ENCODE peak calls at places on chromosomes 16 and 17, in ten cellular contexts. R, V, Y, B, D, W, J, M, Z and K are unnamed samples.

GRCh38 chr17:32656851-32657250 is 170.1 kb downstream of the CDK5R1 start:
- DNase-seq in R (no peak), V (no peak), Y (no peak), B (no peak), D (no peak), W (no peak), J (no peak), M (no peak), Z (no peak), K (no peak)

GRCh38 chr17:7477392-7478275 is 1.8 kb downstream of the ZBTB4 start:
- DNase-seq in R (no peak), V (peak), Y (no peak), B (no peak), D (no peak), W (peak), J (no peak), M (peak), Z (peak), K (peak)

GRCh38 chr17:59494757-59495368 is 70.5 kb upstream of the DHX40 start:
- DNase-seq in R (no peak), V (no peak), Y (no peak), B (no peak), D (no peak), W (no peak), J (no peak), M (no peak), Z (no peak), K (no peak)

GRCh38 chr17:35345926-35346771 is 27.3 kb downstream of the SLFN11 start:
- DNase-seq in R (peak), V (peak), Y (no peak), B (peak), D (no peak), W (peak), J (peak), M (no peak), Z (peak), K (peak)

GRCh38 chr16:28495795-28496749 is 1.6 kb downstream of the APOBR start:
- DNase-seq in R (no peak), V (no peak), Y (no peak), B (no peak), D (no peak), W (no peak), J (no peak), M (no peak), Z (no peak), K (no peak)

GRCh38 chr17:32928527-32929287 is 754 bp downstream of the TMEM98 start:
- DNase-seq in R (no peak), V (no peak), Y (no peak), B (no peak), D (no peak), W (no peak), J (no peak), M (no peak), Z (no peak), K (no peak)

GRCh38 chr16:69922200-69922599 is 28.9 kb upstream of the CLEC18A start:
- DNase-seq in R (no peak), V (no peak), Y (no peak), B (no peak), D (no peak), W (no peak), J (no peak), M (no peak), Z (no peak), K (no peak)

GRCh38 chr16:57621521-57622268 is 6.7 kb upstream of the ADGRG1 start:
- DNase-seq in R (peak), V (no peak), Y (no peak), B (peak), D (no peak), W (no peak), J (no peak), M (no peak), Z (peak), K (peak)

GRCh38 chr16:88911148-88911945 is 44.9 kb upstream of the PABPN1L start:
- DNase-seq in R (no peak), V (no peak), Y (no peak), B (no peak), D (no peak), W (no peak), J (no peak), M (no peak), Z (no peak), K (no peak)

GRCh38 chr16:29729116-29729521 is 16.7 kb downstream of the C16orf54 start:
- DNase-seq in R (no peak), V (no peak), Y (peak), B (no peak), D (peak), W (no peak), J (no peak), M (peak), Z (no peak), K (no peak)

GRCh38 chr16:23064642-23065041 is 84.6 kb downstream of the USP31 start:
- DNase-seq in R (no peak), V (no peak), Y (no peak), B (no peak), D (no peak), W (no peak), J (no peak), M (no peak), Z (no peak), K (no peak)

GRCh38 chr17:42928714-42929496 is 28.3 kb downstream of the G6PC1 start:
- DNase-seq in R (no peak), V (peak), Y (peak), B (no peak), D (peak), W (peak), J (peak), M (peak), Z (peak), K (peak)

GRCh38 chr16:68732741-68733399 is 4.2 kb upstream of the CDH1 start:
- DNase-seq in R (no peak), V (no peak), Y (no peak), B (no peak), D (peak), W (no peak), J (no peak), M (no peak), Z (no peak), K (no peak)

GRCh38 chr17:17206149-17206912 is at the start of gene PLD6:
- DNase-seq in R (peak), V (peak), Y (peak), B (peak), D (peak), W (peak), J (no peak), M (peak), Z (peak), K (peak)

GRCh38 chr16:21208429-21208828 is 2.9 kb downstream of the ZP2 start:
- DNase-seq in R (no peak), V (no peak), Y (no peak), B (no peak), D (no peak), W (no peak), J (no peak), M (no peak), Z (no peak), K (no peak)

GRCh38 chr16:48438414-48438813 is 53.2 kb upstream of the SIAH1 start:
- DNase-seq in R (no peak), V (no peak), Y (no peak), B (no peak), D (no peak), W (no peak), J (no peak), M (no peak), Z (no peak), K (no peak)

GRCh38 chr16:57167951-57168350 is 17.9 kb downstream of the PSME3IP1 start:
- DNase-seq in R (no peak), V (no peak), Y (no peak), B (no peak), D (no peak), W (no peak), J (no peak), M (peak), Z (no peak), K (no peak)

GRCh38 chr17:68792042-68792685 is 163.0 kb downstream of the ABCA8 start:
- DNase-seq in R (no peak), V (no peak), Y (no peak), B (no peak), D (no peak), W (no peak), J (no peak), M (no peak), Z (no peak), K (no peak)

GRCh38 chr16:55368205-55368604 is 44.2 kb downstream of the IRX6 start:
- DNase-seq in R (no peak), V (no peak), Y (no peak), B (no peak), D (no peak), W (no peak), J (no peak), M (no peak), Z (no peak), K (no peak)

GRCh38 chr17:76537288-76537577 is 276 bp downstream of the CYGB start:
- DNase-seq in R (no peak), V (no peak), Y (no peak), B (no peak), D (no peak), W (peak), J (peak), M (no peak), Z (no peak), K (peak)

GRCh38 chr17:59846391-59847165 is 46.2 kb downstream of the TUBD1 start:
- DNase-seq in R (no peak), V (peak), Y (peak), B (peak), D (no peak), W (peak), J (no peak), M (peak), Z (peak), K (peak)

GRCh38 chr17:70654706-70655105 is 485.4 kb downstream of the KCNJ2 start:
- DNase-seq in R (no peak), V (no peak), Y (no peak), B (no peak), D (no peak), W (no peak), J (no peak), M (no peak), Z (no peak), K (no peak)

GRCh38 chr17:5883775-5884665 is 186.2 kb upstream of the WSCD1 start:
- DNase-seq in R (no peak), V (no peak), Y (no peak), B (no peak), D (no peak), W (no peak), J (no peak), M (no peak), Z (no peak), K (no peak)

GRCh38 chr16:49650603-49651002 is 205.3 kb downstream of the ZNF423 start:
- DNase-seq in R (no peak), V (no peak), Y (no peak), B (no peak), D (no peak), W (no peak), J (no peak), M (no peak), Z (no peak), K (no peak)

GRCh38 chr16:24995469-24995868 is 19.7 kb downstream of the ARHGAP17 start:
- DNase-seq in R (no peak), V (no peak), Y (no peak), B (no peak), D (no peak), W (no peak), J (no peak), M (no peak), Z (no peak), K (no peak)

GRCh38 chr16:66882702-66883101 is 2.4 kb downstream of the PDP2 start:
- DNase-seq in R (no peak), V (no peak), Y (no peak), B (no peak), D (no peak), W (no peak), J (no peak), M (no peak), Z (no peak), K (no peak)

GRCh38 chr17:72151565-72152391 is 31.0 kb downstream of the SOX9 start:
- DNase-seq in R (no peak), V (peak), Y (peak), B (no peak), D (peak), W (peak), J (peak), M (peak), Z (peak), K (no peak)

GRCh38 chr17:75693500-75694481 is 26.7 kb downstream of the SAP30BP start:
- DNase-seq in R (peak), V (peak), Y (peak), B (peak), D (no peak), W (no peak), J (no peak), M (no peak), Z (peak), K (no peak)

GRCh38 chr17:29618272-29619065 is 4.2 kb downstream of the CORO6 start:
- DNase-seq in R (no peak), V (no peak), Y (no peak), B (no peak), D (no peak), W (no peak), J (no peak), M (no peak), Z (no peak), K (no peak)
- TF ChIP-seq CTCF in R (peak), V (no peak), Y (peak), B (no peak), D (no peak), W (no peak), J (no peak), M (no peak), Z (no peak), K (no peak)

GRCh38 chr16:80666378-80667257 is 125.8 kb downstream of the DYNLRB2 start:
- DNase-seq in R (no peak), V (no peak), Y (no peak), B (no peak), D (no peak), W (no peak), J (no peak), M (no peak), Z (no peak), K (no peak)
- TF ChIP-seq EP300 in R (no peak), V (no peak), Y (no peak), B (no peak), D (no peak), W (no peak), J (no peak), M (no peak), Z (no peak), K (no peak)

GRCh38 chr16:77836801-77837200 is 48.4 kb downstream of the VAT1L start:
- DNase-seq in R (no peak), V (no peak), Y (no peak), B (no peak), D (no peak), W (no peak), J (no peak), M (no peak), Z (no peak), K (no peak)
- TF ChIP-seq POLR2A in R (no peak), V (no peak), Y (no peak), B (no peak), D (no peak), W (no peak), J (no peak), M (no peak), Z (no peak), K (no peak)

GRCh38 chr17:14886200-14886739 is 378.9 kb downstream of the PMP22 start:
- DNase-seq in R (no peak), V (no peak), Y (no peak), B (no peak), D (no peak), W (no peak), J (no peak), M (peak), Z (no peak), K (no peak)
- TF ChIP-seq CTCF in R (no peak), V (no peak), Y (no peak), B (no peak), D (peak), W (no peak), J (peak), M (peak), Z (no peak), K (no peak)

DNA sequence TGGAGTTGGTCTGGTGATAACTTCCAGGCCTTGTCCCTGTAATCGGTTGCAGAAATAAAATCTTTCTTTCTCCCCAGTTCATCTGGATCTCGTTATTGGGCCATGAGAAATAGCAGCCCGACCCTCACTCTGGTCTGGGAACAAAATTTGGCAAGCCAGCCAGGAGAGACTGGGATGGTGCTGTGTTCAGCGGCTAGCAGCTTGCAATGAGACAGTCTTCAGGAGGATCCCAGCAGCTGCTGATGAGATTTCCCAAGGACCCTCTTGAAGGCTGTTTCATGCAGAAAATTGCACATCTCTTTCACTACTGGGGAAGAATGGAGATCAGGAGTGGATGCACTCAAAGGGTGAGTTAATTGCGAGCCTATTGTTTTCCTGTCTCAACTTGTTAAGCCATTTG is 5.4 kb upstream of the COIL start:
- DNase-seq in R (no peak), V (no peak), Y (no peak), B (no peak), D (no peak), W (no peak), J (no peak), M (no peak), Z (no peak), K (no peak)
- TF ChIP-seq EP300 in R (no peak), V (no peak), Y (no peak), B (no peak), D (no peak), W (no peak), J (no peak), M (no peak), Z (no peak), K (no peak)

DNA sequence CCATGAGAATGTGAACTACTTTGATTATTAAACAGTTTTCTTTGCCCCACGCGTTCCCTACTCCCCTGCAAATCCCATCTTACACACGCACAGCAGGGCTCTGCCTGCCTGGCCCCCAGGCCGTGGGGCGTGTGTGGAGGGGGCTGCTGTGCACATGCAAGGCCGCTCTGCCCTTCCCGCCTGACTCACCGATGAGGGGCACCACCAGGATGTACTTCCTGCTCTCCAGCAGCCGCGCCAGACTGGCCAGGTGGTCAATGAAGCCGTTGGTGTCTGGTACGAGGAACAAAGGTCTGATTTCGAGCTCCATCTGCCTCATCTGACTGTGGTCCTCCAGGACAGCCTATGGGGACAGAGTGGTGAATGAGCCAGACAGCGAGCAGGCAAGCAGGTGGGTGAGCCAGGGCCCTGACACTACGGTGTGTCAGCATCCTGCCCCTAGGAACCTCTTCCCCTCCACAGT is 13.7 kb downstream of the HIC1 start:
- DNase-seq in R (no peak), V (no peak), Y (no peak), B (peak), D (no peak), W (no peak), J (no peak), M (no peak), Z (no peak), K (peak)
- TF ChIP-seq POLR2A in R (no peak), V (no peak), Y (no peak), B (no peak), D (no peak), W (no peak), J (no peak), M (no peak), Z (no peak), K (no peak)

GRCh38 chr16:50881331-50881830 is 139.5 kb downstream of the CYLD start:
- DNase-seq in R (no peak), V (no peak), Y (no peak), B (no peak), D (no peak), W (no peak), J (peak), M (no peak), Z (no peak), K (no peak)

GRCh38 chr16:50881953-50882352 is 140.1 kb downstream of the CYLD start:
- DNase-seq in R (no peak), V (no peak), Y (no peak), B (no peak), D (no peak), W (no peak), J (peak), M (no peak), Z (no peak), K (no peak)

GRCh38 chr16:50887500-50887899 is 145.6 kb downstream of the CYLD start:
- DNase-seq in R (no peak), V (no peak), Y (no peak), B (no peak), D (no peak), W (no peak), J (peak), M (no peak), Z (no peak), K (no peak)

GRCh38 chr16:50880926-50881325 is 139.0 kb downstream of the CYLD start:
- DNase-seq in R (no peak), V (no peak), Y (no peak), B (no peak), D (no peak), W (no peak), J (peak), M (no peak), Z (no peak), K (no peak)

DNA sequence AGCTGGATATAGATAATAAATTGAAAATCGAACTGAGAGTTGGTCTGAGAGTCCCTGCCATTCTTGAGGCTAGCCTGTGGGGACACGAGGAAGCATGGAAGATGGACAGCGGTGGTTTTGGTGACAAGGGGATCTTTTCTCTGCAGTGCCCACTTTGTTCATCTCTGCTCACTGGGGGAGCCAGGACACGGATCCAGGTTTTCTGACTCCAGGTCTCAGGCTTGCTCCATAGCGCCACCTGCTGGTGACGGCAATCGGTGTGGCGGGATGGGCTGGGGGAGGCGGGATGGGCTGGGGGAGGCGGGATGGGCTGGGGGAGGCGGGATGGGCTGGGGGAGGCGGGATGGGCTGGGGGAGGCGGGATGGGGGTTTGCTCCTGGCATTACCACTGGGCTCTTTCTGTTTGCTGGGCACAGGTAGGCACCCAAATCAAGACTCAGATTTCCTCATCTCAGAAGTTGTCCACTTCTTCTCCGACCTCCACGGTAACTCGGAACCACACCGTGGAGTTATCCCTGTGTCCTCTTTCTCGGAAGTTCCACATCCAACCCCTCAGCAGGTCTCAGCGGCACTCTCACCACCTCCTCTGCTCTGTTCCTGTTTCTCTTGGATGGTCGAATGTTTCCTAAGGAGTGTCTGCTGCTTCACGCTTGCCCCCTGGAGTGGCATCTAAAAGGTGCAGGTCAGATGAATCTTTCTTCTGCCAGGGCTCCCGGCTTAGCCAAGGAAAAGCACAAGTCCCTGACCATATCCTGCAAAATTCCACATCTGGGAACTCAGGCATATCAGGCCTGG is 142.4 kb downstream of the CYLD start:
- DNase-seq in R (no peak), V (no peak), Y (no peak), B (no peak), D (peak), W (no peak), J (peak), M (peak), Z (no peak), K (no peak)
- TF ChIP-seq CTCF in R (no peak), V (peak), Y (no peak), B (no peak), D (peak), W (no peak), J (peak), M (peak), Z (no peak), K (no peak)

DNA sequence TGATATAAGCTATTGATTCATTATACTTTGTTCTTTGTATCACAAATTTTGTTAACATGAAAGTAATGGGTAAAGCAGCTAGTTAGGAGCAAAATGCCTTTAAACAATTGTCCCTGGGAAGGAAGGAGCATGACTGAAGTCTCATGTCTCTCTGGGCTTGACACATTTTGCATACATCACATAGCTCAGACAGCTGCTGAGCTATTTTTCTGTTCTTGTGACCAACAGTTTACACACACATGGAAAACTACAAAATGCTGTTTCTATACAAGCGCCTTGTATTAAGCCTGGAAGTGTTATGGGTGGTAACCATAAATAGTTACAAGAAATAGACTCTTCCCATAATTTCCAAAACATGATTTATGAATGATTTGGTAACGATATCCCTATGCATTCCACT is 4.7 kb downstream of the ACSF2 start:
- DNase-seq in R (no peak), V (no peak), Y (no peak), B (no peak), D (no peak), W (no peak), J (no peak), M (no peak), Z (no peak), K (no peak)
- TF ChIP-seq EP300 in R (no peak), V (no peak), Y (no peak), B (no peak), D (no peak), W (no peak), J (no peak), M (no peak), Z (no peak), K (no peak)